ENCODE peak calls at places on chromosomes 5 and 9, in eight cellular contexts. C is heart right ventricle; Y is colonic mucosa; F is CD4-positive, alpha-beta T cell; I is uterus; G is AG04450; E is endodermal cell; K is ovary. U is an unnamed sample.

GRCh38 chr5:50968296-50969206 is 302.1 kb downstream of the PARP8 start:
- DNase-seq in F (no peak), G (no peak), C (no peak), Y (no peak), K (no peak), E (peak; percentile 55), I (no peak), U (no peak)

GRCh38 chr9:8071445-8071798 is 271.8 kb upstream of the DMAC1 start:
- DNase-seq in I (no peak), E (peak; percentile 63), F (no peak), Y (no peak), C (no peak), G (no peak), K (no peak), U (no peak)

GRCh38 chr9:9612270-9612669 is 1000.5 kb downstream of the PTPRD start:
- DNase-seq in K (no peak), Y (peak; percentile 19), F (no peak), I (no peak), C (no peak), E (no peak), G (no peak), U (no peak)

GRCh38 chr9:38388283-38389223 is 3.9 kb upstream of the ALDH1B1 start:
- DNase-seq in I (peak; percentile 73), C (no peak), Y (no peak), K (no peak), G (no peak), F (no peak), E (no peak), U (no peak)

GRCh38 chr5:96247097-96247675 is 185.9 kb downstream of the PCSK1 start:
- DNase-seq in K (no peak), E (peak; percentile 54), F (no peak), C (no peak), G (no peak), Y (no peak), I (no peak), U (no peak)

GRCh38 chr5:65121880-65122436 is 353.2 kb downstream of the CWC27 start:
- DNase-seq in I (no peak), E (no peak), C (no peak), F (no peak), G (no peak), Y (no peak), K (no peak), U (peak; percentile 89)

GRCh38 chr5:88659529-88660325 is 223.3 kb downstream of the MEF2C start:
- DNase-seq in I (no peak), E (peak; percentile 88), G (no peak), Y (no peak), K (no peak), F (no peak), C (no peak), U (no peak)

GRCh38 chr9:15501179-15501578 is 9.6 kb downstream of the PSIP1 start:
- DNase-seq in Y (no peak), E (no peak), F (no peak), C (no peak), G (no peak), I (no peak), K (no peak), U (no peak)

GRCh38 chr9:91176426-91176825 is 185.3 kb downstream of the AUH start:
- DNase-seq in E (peak; percentile 16), K (peak; percentile 2), C (no peak), F (no peak), Y (no peak), G (no peak), I (no peak), U (no peak)

GRCh38 chr5:53766683-53767082 is 206.2 kb downstream of the NDUFS4 start:
- DNase-seq in I (no peak), E (no peak), G (no peak), C (no peak), Y (no peak), F (no peak), K (no peak), U (no peak)

GRCh38 chr5:168192120-168192519 is 99.3 kb upstream of the WWC1 start:
- DNase-seq in F (no peak), C (no peak), E (no peak), G (no peak), K (no peak), Y (no peak), I (no peak), U (no peak)

GRCh38 chr5:58544195-58544594 is 38.7 kb upstream of the RAB3C start:
- DNase-seq in Y (no peak), K (no peak), I (no peak), E (no peak), F (no peak), C (no peak), G (no peak), U (no peak)

GRCh38 chr5:125812631-125813030 is 610.6 kb upstream of the GRAMD2B start:
- DNase-seq in G (no peak), E (no peak), F (no peak), C (no peak), K (no peak), I (no peak), Y (no peak), U (no peak)

GRCh38 chr9:75390951-75391350 is 302.6 kb downstream of the OSTF1 start:
- DNase-seq in E (no peak), G (no peak), F (no peak), C (no peak), Y (no peak), K (no peak), I (no peak), U (no peak)

GRCh38 chr9:110604101-110604710 is 24.7 kb upstream of the SVEP1 start:
- DNase-seq in E (no peak), K (no peak), C (no peak), F (no peak), G (no peak), Y (peak; percentile 25), I (no peak), U (peak; percentile 43)

GRCh38 chr5:129631946-129632345 is 115.9 kb upstream of the MINAR2 start:
- DNase-seq in F (no peak), G (no peak), C (no peak), I (no peak), E (no peak), Y (no peak), K (no peak), U (peak; percentile 1)

GRCh38 chr9:81609782-81610738 is 79.3 kb downstream of the TLE1 start:
- DNase-seq in F (no peak), K (no peak), E (no peak), Y (no peak), C (no peak), I (no peak), G (no peak), U (peak; percentile 38)

GRCh38 chr9:122206118-122207046 is 22.4 kb downstream of the LHX6 start:
- DNase-seq in C (no peak), I (no peak), K (no peak), F (no peak), Y (no peak), G (peak; percentile 37), E (no peak), U (peak; percentile 80)

GRCh38 chr5:28473531-28474107 is 1435.2 kb upstream of the CDH9 start:
- DNase-seq in F (no peak), Y (no peak), G (no peak), I (no peak), C (no peak), E (no peak), K (no peak), U (peak; percentile 24)

GRCh38 chr5:109200221-109200620 is 209.6 kb downstream of the PJA2 start:
- DNase-seq in I (no peak), K (no peak), C (no peak), G (no peak), Y (no peak), F (no peak), E (no peak), U (no peak)

GRCh38 chr9:129885670-129886106 is 50.4 kb downstream of the USP20 start:
- DNase-seq in C (peak; percentile 94), G (peak; percentile 70), K (peak; percentile 92), F (peak; percentile 83), Y (peak; percentile 97), I (peak; percentile 93), E (peak; percentile 95), U (peak; percentile 86)

DNA sequence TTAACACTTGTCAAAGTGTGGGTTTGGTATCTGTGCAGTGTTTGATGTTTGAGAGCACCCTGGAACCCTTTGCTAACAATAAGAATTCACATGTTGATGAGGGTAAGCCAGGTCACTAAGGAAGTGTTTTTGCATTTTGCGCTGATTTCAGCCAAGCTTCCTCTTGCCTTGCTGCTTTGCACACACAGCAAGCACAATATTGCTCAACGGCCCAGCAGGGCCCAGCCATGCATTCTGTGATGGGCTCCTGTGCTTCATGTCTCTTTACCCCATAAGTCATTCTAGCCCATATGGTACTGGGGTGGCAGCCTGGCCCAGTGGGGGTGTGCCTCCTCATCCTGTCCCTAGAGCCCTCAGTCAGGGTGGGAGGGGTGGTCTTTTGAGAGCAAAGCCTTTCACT is 481.3 kb downstream of the GADD45G start:
- DNase-seq in K (no peak), G (no peak), F (no peak), I (no peak), Y (no peak), C (no peak), E (no peak), U (no peak)
- TF ChIP-seq CTCF in K (no peak), G (no peak), F (no peak), I (no peak), Y (no peak), C (no peak), E (no peak), U (no peak)

DNA sequence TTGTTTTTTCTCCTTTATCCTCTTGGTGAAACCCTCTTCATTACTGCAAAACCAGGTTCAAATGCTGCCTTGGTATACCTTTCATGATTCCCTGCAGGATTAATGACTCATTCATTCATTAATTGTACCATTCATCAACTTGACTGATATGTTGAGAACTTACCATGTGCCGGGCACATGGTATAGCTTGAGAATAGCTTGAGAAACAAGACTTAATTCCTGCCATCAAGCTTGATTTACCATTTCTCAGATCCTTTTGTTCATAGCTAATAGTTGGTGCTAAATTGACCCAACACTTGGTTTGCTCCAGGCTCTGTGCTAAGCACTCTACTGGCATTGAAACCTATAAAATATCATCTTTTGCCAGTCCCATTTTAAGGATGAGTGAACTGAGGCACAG is 165.7 kb downstream of the YIPF5 start:
- DNase-seq in F (no peak), K (no peak), Y (no peak), G (no peak), C (no peak), E (no peak), I (no peak), U (no peak)
- H3K27me3 ChIP-seq in F (no peaks in the 10 kb centered on the region), K (no peaks in the 10 kb centered on the region), Y (no peaks in the 10 kb centered on the region), G (no peaks in the 10 kb centered on the region), C (no peaks in the 10 kb centered on the region), E (no peaks in the 10 kb centered on the region), I (no peaks in the 10 kb centered on the region), U (no peaks in the 10 kb centered on the region)

GRCh38 chr9:127458921-127459320 is 7.6 kb downstream of the LRSAM1 start:
- DNase-seq in E (no peak), C (peak; percentile 68), Y (no peak), F (no peak), G (no peak), K (no peak), I (no peak), U (no peak)
- H3K27ac ChIP-seq in E (no peak overlapping the region), C (no peak overlapping the region), Y (no peak overlapping the region), F (no peak overlapping the region), G (no peak overlapping the region), K (no peak overlapping the region), I (no peak overlapping the region), U (no peak overlapping the region)

DNA sequence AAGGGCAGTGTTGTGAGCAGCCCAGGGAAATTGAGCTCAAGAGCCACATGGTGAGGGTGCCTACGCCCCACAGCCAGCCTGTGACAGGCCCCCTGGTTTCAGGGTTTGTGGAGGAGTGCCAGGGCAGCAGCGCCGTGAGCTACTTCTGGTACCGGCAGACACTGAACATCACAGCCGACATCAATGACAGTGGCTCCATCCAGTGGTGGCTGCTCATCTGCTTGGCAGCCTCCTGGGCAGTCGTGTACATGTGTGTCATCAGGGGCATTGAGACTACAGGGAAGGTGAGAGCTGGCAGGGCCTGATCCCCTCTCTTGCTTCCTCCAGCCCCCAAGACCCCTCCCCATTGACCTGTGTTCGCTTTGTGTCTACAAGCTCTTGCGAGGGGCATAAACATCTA is 10.2 kb downstream of the SLC6A18 start:
- DNase-seq in E (no peak), K (no peak), C (no peak), F (no peak), Y (no peak), G (no peak), I (no peak), U (no peak)
- TF ChIP-seq CTCF in E (peak; percentile 50), K (no peak), C (no peak), F (no peak), Y (no peak), G (no peak), I (no peak), U (no peak)

U was measured in brain microvascular endothelial cell.